ENCODE peak calls at places on chromosomes 6 and 20, in ten cellular contexts. P is mesothelial cell of epicardium; Z is T follicular helper cell; F is heart right ventricle; H is WERI-Rb-1; A is RWPE1; I is ovary; W is thoracic aorta; L is epithelial cell of prostate; O is activated naive CD4-positive, alpha-beta T cell treated with anti-CD3 and anti-CD28 coated beads, Interleukin-2, amount 50 U/mL, for 72 hours. N is an unnamed sample.

GRCh38 chr6:63910863-63911665 is 275.5 kb downstream of the PHF3 start:
- DNase-seq in A (no peak), Z (no peak), F (no peak), H (no peak), O (no peak), L (no peak), I (no peak), P (no peak), W (no peak), N (no peak)

GRCh38 chr20:32792316-32792715 is 27.4 kb upstream of the MAPRE1 start:
- DNase-seq in L (no peak), W (no peak), A (no peak), Z (no peak), F (no peak), I (no peak), H (no peak), P (peak), O (no peak), N (no peak)

GRCh38 chr6:78864957-78865356 is 2.4 kb upstream of the IRAK1BP1 start:
- DNase-seq in O (no peak), F (no peak), H (no peak), Z (no peak), L (no peak), I (no peak), A (no peak), P (no peak), W (no peak), N (no peak)

GRCh38 chr20:19975901-19976300 is 41.3 kb upstream of the NAA20 start:
- DNase-seq in L (no peak), I (no peak), O (no peak), H (no peak), Z (no peak), W (no peak), P (no peak), F (no peak), A (peak), N (no peak)

GRCh38 chr6:105675715-105676397 is 273.0 kb upstream of the PREP start:
- DNase-seq in I (no peak), O (no peak), W (no peak), L (peak), Z (no peak), F (no peak), A (peak), H (no peak), P (no peak), N (no peak)

GRCh38 chr6:168221000-168221399 is 98.6 kb downstream of the DACT2 start:
- DNase-seq in A (no peak), F (no peak), L (peak), P (no peak), W (no peak), I (no peak), O (no peak), Z (no peak), H (no peak), N (no peak)

GRCh38 chr20:38307371-38308046 is 3.6 kb downstream of the BPI start:
- DNase-seq in A (no peak), H (peak), F (no peak), P (no peak), I (no peak), L (no peak), Z (no peak), O (no peak), W (no peak), N (no peak)

GRCh38 chr20:36319356-36320260 is 13.5 kb downstream of the DLGAP4 start:
- DNase-seq in O (no peak), L (no peak), I (no peak), F (no peak), H (no peak), P (no peak), Z (no peak), W (no peak), A (no peak), N (no peak)

GRCh38 chr6:2818593-2818992 is 23.1 kb downstream of the SERPINB1 start:
- DNase-seq in Z (no peak), L (no peak), F (no peak), I (no peak), O (no peak), P (no peak), H (no peak), W (no peak), A (no peak), N (peak)

GRCh38 chr6:11172501-11173337 is 59.7 kb downstream of the NEDD9 start:
- DNase-seq in L (no peak), F (peak), I (peak), A (peak), W (no peak), P (peak), Z (peak), H (peak), O (peak), N (peak)

GRCh38 chr20:19991826-19992225 is 25.3 kb upstream of the NAA20 start:
- DNase-seq in O (no peak), Z (no peak), F (no peak), L (no peak), A (no peak), H (no peak), W (no peak), I (no peak), P (no peak), N (no peak)